ENCODE peak calls at places on chromosomes 1 and 21, in six cellular contexts. One of them, this sample, is unnamed.

GRCh38 chr21:16473965-16474364 is 744.2 kb downstream of the USP25 start:
- DNase-seq in C1 segment of cervical spinal cord: no peak
- DNase-seq in skeletal muscle cell: no peak
- DNase-seq in immature natural killer cell: no peak
- DNase-seq in upper lobe of right lung: no peak
- DNase-seq in kidney tubule cell: no peak
- DNase-seq in this sample: no peak

GRCh38 chr21:28332796-28333195 is 659.9 kb downstream of the LTN1 start:
- DNase-seq in C1 segment of cervical spinal cord: no peak
- DNase-seq in skeletal muscle cell: no peak
- DNase-seq in upper lobe of right lung: no peak
- DNase-seq in immature natural killer cell: no peak
- DNase-seq in kidney tubule cell: no peak
- DNase-seq in this sample: no peak

GRCh38 chr1:26278835-26279597 is 870 bp upstream of the SH3BGRL3 start:
- DNase-seq in C1 segment of cervical spinal cord: no peak
- DNase-seq in upper lobe of right lung: no peak
- DNase-seq in immature natural killer cell: no peak
- DNase-seq in kidney tubule cell: peak; percentile 86
- DNase-seq in skeletal muscle cell: no peak
- DNase-seq in this sample: peak; percentile 56

GRCh38 chr1:55474168-55474786 is 259.1 kb upstream of the USP24 start:
- DNase-seq in kidney tubule cell: peak; percentile 29
- DNase-seq in upper lobe of right lung: no peak
- DNase-seq in C1 segment of cervical spinal cord: no peak
- DNase-seq in skeletal muscle cell: peak; percentile 54
- DNase-seq in immature natural killer cell: no peak
- DNase-seq in this sample: peak; percentile 33

GRCh38 chr1:26378088-26378878 is 5.7 kb upstream of the ZNF683 start:
- DNase-seq in immature natural killer cell: peak; percentile 97
- DNase-seq in C1 segment of cervical spinal cord: no peak
- DNase-seq in skeletal muscle cell: peak; percentile 94
- DNase-seq in kidney tubule cell: peak; percentile 80
- DNase-seq in upper lobe of right lung: no peak
- DNase-seq in this sample: peak; percentile 91

GRCh38 chr21:37338671-37339526 is 27.7 kb upstream of the DYRK1A start:
- DNase-seq in skeletal muscle cell: peak; percentile 78
- DNase-seq in immature natural killer cell: no peak
- DNase-seq in upper lobe of right lung: no peak
- DNase-seq in C1 segment of cervical spinal cord: no peak
- DNase-seq in kidney tubule cell: peak; percentile 93
- DNase-seq in this sample: peak; percentile 88

GRCh38 chr1:43235040-43235439 is 34.7 kb upstream of the TMEM125 start:
- DNase-seq in C1 segment of cervical spinal cord: no peak
- DNase-seq in immature natural killer cell: no peak
- DNase-seq in skeletal muscle cell: no peak
- DNase-seq in upper lobe of right lung: no peak
- DNase-seq in kidney tubule cell: no peak
- DNase-seq in this sample: no peak

GRCh38 chr1:170218261-170218660 is 72.5 kb downstream of the NTMT2 start:
- DNase-seq in skeletal muscle cell: peak; percentile 29
- DNase-seq in immature natural killer cell: no peak
- DNase-seq in upper lobe of right lung: no peak
- DNase-seq in kidney tubule cell: peak; percentile 1
- DNase-seq in C1 segment of cervical spinal cord: no peak
- DNase-seq in this sample: peak; percentile 13

GRCh38 chr21:43312751-43313169 is 114.2 kb downstream of the SIK1 start:
- DNase-seq in C1 segment of cervical spinal cord: no peak
- DNase-seq in immature natural killer cell: no peak
- DNase-seq in skeletal muscle cell: no peak
- DNase-seq in kidney tubule cell: no peak
- DNase-seq in upper lobe of right lung: no peak
- DNase-seq in this sample: no peak

GRCh38 chr1:59322394-59323179 is 25.7 kb downstream of the FGGY start:
- DNase-seq in C1 segment of cervical spinal cord: no peak
- DNase-seq in immature natural killer cell: no peak
- DNase-seq in upper lobe of right lung: no peak
- DNase-seq in skeletal muscle cell: no peak
- DNase-seq in kidney tubule cell: no peak
- DNase-seq in this sample: no peak

GRCh38 chr21:33383056-33383888 is 19.9 kb upstream of the IFNGR2 start:
- DNase-seq in kidney tubule cell: peak; percentile 97
- DNase-seq in C1 segment of cervical spinal cord: no peak
- DNase-seq in skeletal muscle cell: no peak
- DNase-seq in immature natural killer cell: peak; percentile 75
- DNase-seq in upper lobe of right lung: peak; percentile 77
- DNase-seq in this sample: peak; percentile 60

GRCh38 chr1:33918368-33918767 is 54.5 kb downstream of the HMGB4 start:
- DNase-seq in C1 segment of cervical spinal cord: no peak
- DNase-seq in kidney tubule cell: peak; percentile 28
- DNase-seq in immature natural killer cell: no peak
- DNase-seq in upper lobe of right lung: no peak
- DNase-seq in skeletal muscle cell: no peak
- DNase-seq in this sample: peak; percentile 65

GRCh38 chr1:161100534-161100933 is 2.4 kb downstream of the KLHDC9 start:
- DNase-seq in upper lobe of right lung: no peak
- DNase-seq in skeletal muscle cell: no peak
- DNase-seq in kidney tubule cell: no peak
- DNase-seq in immature natural killer cell: no peak
- DNase-seq in C1 segment of cervical spinal cord: no peak
- DNase-seq in this sample: no peak

GRCh38 chr1:94806451-94806861 is 13.7 kb upstream of the SLC44A3 start:
- DNase-seq in skeletal muscle cell: no peak
- DNase-seq in kidney tubule cell: no peak
- DNase-seq in C1 segment of cervical spinal cord: no peak
- DNase-seq in immature natural killer cell: no peak
- DNase-seq in upper lobe of right lung: no peak
- DNase-seq in this sample: peak; percentile 69

GRCh38 chr1:172449012-172449584 is 5.2 kb upstream of the PIGC start:
- DNase-seq in skeletal muscle cell: no peak
- DNase-seq in immature natural killer cell: no peak
- DNase-seq in C1 segment of cervical spinal cord: no peak
- DNase-seq in upper lobe of right lung: no peak
- DNase-seq in kidney tubule cell: peak; percentile 97
- DNase-seq in this sample: no peak

GRCh38 chr21:43845386-43845785 is 19.6 kb upstream of the AGPAT3 start:
- DNase-seq in immature natural killer cell: no peak
- DNase-seq in upper lobe of right lung: no peak
- DNase-seq in C1 segment of cervical spinal cord: no peak
- DNase-seq in skeletal muscle cell: no peak
- DNase-seq in kidney tubule cell: no peak
- DNase-seq in this sample: no peak

GRCh38 chr1:16960560-16961296 is 19.7 kb downstream of the MFAP2 start:
- DNase-seq in kidney tubule cell: peak; percentile 90
- DNase-seq in skeletal muscle cell: peak; percentile 31
- DNase-seq in upper lobe of right lung: peak; percentile 97
- DNase-seq in C1 segment of cervical spinal cord: peak; percentile 9
- DNase-seq in immature natural killer cell: peak; percentile 70
- DNase-seq in this sample: peak; percentile 87

GRCh38 chr1:119713538-119714456 is 2.1 kb downstream of the PHGDH start:
- DNase-seq in upper lobe of right lung: no peak
- DNase-seq in immature natural killer cell: no peak
- DNase-seq in C1 segment of cervical spinal cord: peak; percentile 47
- DNase-seq in skeletal muscle cell: no peak
- DNase-seq in kidney tubule cell: no peak
- DNase-seq in this sample: peak; percentile 52

GRCh38 chr1:59484090-59484489 is 187.2 kb downstream of the FGGY start:
- DNase-seq in kidney tubule cell: peak; percentile 75
- DNase-seq in skeletal muscle cell: peak; percentile 79
- DNase-seq in upper lobe of right lung: no peak
- DNase-seq in immature natural killer cell: no peak
- DNase-seq in C1 segment of cervical spinal cord: no peak
- DNase-seq in this sample: peak; percentile 82

GRCh38 chr1:84298688-84299535 is 2.6 kb upstream of the SAMD13 start:
- DNase-seq in C1 segment of cervical spinal cord: peak; percentile 87
- DNase-seq in upper lobe of right lung: peak; percentile 72
- DNase-seq in immature natural killer cell: peak; percentile 31
- DNase-seq in skeletal muscle cell: no peak
- DNase-seq in kidney tubule cell: peak; percentile 39
- DNase-seq in this sample: peak; percentile 67

GRCh38 chr1:242162179-242162578 is 163.3 kb upstream of the MAP1LC3C start:
- DNase-seq in immature natural killer cell: no peak
- DNase-seq in kidney tubule cell: no peak
- DNase-seq in skeletal muscle cell: no peak
- DNase-seq in C1 segment of cervical spinal cord: no peak
- DNase-seq in upper lobe of right lung: no peak
- DNase-seq in this sample: no peak

GRCh38 chr1:234887026-234887910 is 241.4 kb downstream of the TOMM20 start:
- DNase-seq in kidney tubule cell: no peak
- DNase-seq in C1 segment of cervical spinal cord: no peak
- DNase-seq in upper lobe of right lung: no peak
- DNase-seq in immature natural killer cell: no peak
- DNase-seq in skeletal muscle cell: no peak
- DNase-seq in this sample: peak; percentile 73

GRCh38 chr1:36472656-36473055 is 8.5 kb upstream of the MRPS15 start:
- DNase-seq in skeletal muscle cell: no peak
- DNase-seq in upper lobe of right lung: no peak
- DNase-seq in kidney tubule cell: no peak
- DNase-seq in immature natural killer cell: no peak
- DNase-seq in C1 segment of cervical spinal cord: no peak
- DNase-seq in this sample: no peak

GRCh38 chr1:82819234-82819633 is 1018.5 kb downstream of the ADGRL2 start:
- DNase-seq in C1 segment of cervical spinal cord: no peak
- DNase-seq in upper lobe of right lung: no peak
- DNase-seq in skeletal muscle cell: no peak
- DNase-seq in kidney tubule cell: no peak
- DNase-seq in immature natural killer cell: no peak
- DNase-seq in this sample: no peak

GRCh38 chr1:144101397-144102050 is 129.7 kb upstream of the FAM72C start:
- DNase-seq in skeletal muscle cell: no peak
- DNase-seq in C1 segment of cervical spinal cord: no peak
- DNase-seq in immature natural killer cell: no peak
- DNase-seq in upper lobe of right lung: peak; percentile 73
- DNase-seq in kidney tubule cell: no peak
- DNase-seq in this sample: no peak